ENCODE peak calls at places on chromosomes 7 and 10, in eight cellular contexts. P is ACHN; Z is frontal cortex; J is ureter; V is fibroblast of gingiva; E is astrocyte of the spinal cord; R is ELF-1; F is stimulated activated CD8-positive, alpha-beta memory T cell treated with anti-CD3 and anti-CD28 coated beads, Interleukin-7, amount 100 ng/mL, for 1 hour. G is an unnamed sample.
A peak's percentile ranks its signal among the peaks of the same experiment; 100 is the strongest.

GRCh38 chr10:49328401-49329185 is 29.6 kb downstream of the C10orf71 start:
- DNase-seq in P (no peak), Z (no peak), J (no peak), V (no peak), E (no peak), R (no peak), F (no peak), G (no peak)

GRCh38 chr7:17528636-17529035 is 230.2 kb downstream of the AHR start:
- DNase-seq in P (no peak), Z (no peak), J (no peak), V (no peak), E (no peak), R (no peak), F (no peak), G (no peak)

GRCh38 chr10:133462512-133463305 is 9.0 kb downstream of the SCART1 start:
- DNase-seq in P (no peak), Z (no peak), J (no peak), V (no peak), E (no peak), R (no peak), F (no peak), G (no peak)

GRCh38 chr7:122082160-122082559 is 61.9 kb downstream of the AASS start:
- DNase-seq in P (no peak), Z (no peak), J (no peak), V (no peak), E (no peak), R (no peak), F (no peak), G (no peak)

GRCh38 chr7:157621131-157621681 is 284.4 kb downstream of the DNAJB6 start:
- DNase-seq in P (no peak), Z (no peak), J (peak; percentile 34), V (no peak), E (no peak), R (peak; percentile 29), F (no peak), G (no peak)

GRCh38 chr10:3074145-3074665 is 6.9 kb downstream of the PFKP start:
- DNase-seq in P (no peak), Z (no peak), J (no peak), V (no peak), E (no peak), R (peak; percentile 37), F (no peak), G (no peak)

GRCh38 chr10:91798736-91799579 is 732 bp downstream of the TNKS2 start:
- DNase-seq in P (peak; percentile 43), Z (no peak), J (peak; percentile 49), V (peak; percentile 48), E (peak; percentile 50), R (peak; percentile 74), F (no peak), G (no peak)

GRCh38 chr7:117096297-117096696 is 143.0 kb downstream of the ST7 start:
- DNase-seq in P (no peak), Z (no peak), J (no peak), V (no peak), E (no peak), R (no peak), F (no peak), G (no peak)

GRCh38 chr10:13037832-13038231 is 36.3 kb upstream of the CCDC3 start:
- DNase-seq in P (no peak), Z (no peak), J (no peak), V (no peak), E (no peak), R (no peak), F (no peak), G (no peak)

GRCh38 chr10:19749185-19749729 is 67.0 kb upstream of the PLXDC2 start:
- DNase-seq in P (no peak), Z (no peak), J (no peak), V (peak; percentile 44), E (peak; percentile 71), R (no peak), F (no peak), G (no peak)

GRCh38 chr10:97333601-97334369 is 744 bp downstream of the FRAT2 start:
- DNase-seq in P (peak; percentile 55), Z (peak; percentile 52), J (peak; percentile 50), V (peak; percentile 35), E (peak; percentile 54), R (peak; percentile 76), F (no peak), G (peak; percentile 24)

GRCh38 chr7:116766881-116767280 is 94.9 kb downstream of the MET start:
- DNase-seq in P (no peak), Z (no peak), J (no peak), V (no peak), E (no peak), R (no peak), F (no peak), G (no peak)

GRCh38 chr7:138538518-138538917 is 78.5 kb downstream of the TRIM24 start:
- DNase-seq in P (no peak), Z (no peak), J (no peak), V (peak; percentile 66), E (peak; percentile 1), R (no peak), F (no peak), G (no peak)

GRCh38 chr10:101767600-101767945 is 8.3 kb downstream of the FGF8 start:
- DNase-seq in P (no peak), Z (no peak), J (no peak), V (no peak), E (no peak), R (no peak), F (no peak), G (no peak)

GRCh38 chr10:34172936-34173533 is 642.1 kb downstream of the PARD3 start:
- DNase-seq in P (no peak), Z (no peak), J (no peak), V (peak; percentile 66), E (no peak), R (no peak), F (no peak), G (no peak)

GRCh38 chr7:22726345-22726848 is 603 bp upstream of the IL6 start:
- DNase-seq in P (peak; percentile 96), Z (no peak), J (no peak), V (peak; percentile 63), E (peak; percentile 92), R (peak; percentile 92), F (no peak), G (no peak)

GRCh38 chr10:101828734-101829551 is 10.7 kb upstream of the OGA start:
- DNase-seq in P (no peak), Z (no peak), J (peak; percentile 61), V (no peak), E (no peak), R (no peak), F (no peak), G (no peak)

GRCh38 chr7:99918959-99919813 is at the start of gene TRIM4:
- DNase-seq in P (peak; percentile 95), Z (peak; percentile 88), J (peak; percentile 94), V (peak; percentile 94), E (peak; percentile 92), R (peak; percentile 76), F (peak; percentile 74), G (peak; percentile 90)

GRCh38 chr7:35593896-35594295 is 101.0 kb downstream of the HERPUD2 start:
- DNase-seq in P (peak; percentile 20), Z (no peak), J (no peak), V (no peak), E (no peak), R (peak; percentile 42), F (no peak), G (no peak)

GRCh38 chr10:8306685-8307364 is 252.3 kb downstream of the GATA3 start:
- DNase-seq in P (no peak), Z (no peak), J (no peak), V (no peak), E (peak; percentile 50), R (no peak), F (no peak), G (no peak)

G was measured in anterior cingulate cortex.